ENCODE peak calls at places on chromosomes 11 and 22, in nine cellular contexts. One of them, this sample, is unnamed.

GRCh38 chr11:73478737-73479347 is 102.6 kb downstream of the RELT start:
- DNase-seq in AG09309: no peak
- DNase-seq in AG10803: peak; percentile 37
- DNase-seq in retinal pigment epithelial cell: peak; percentile 4
- DNase-seq in pancreas: no peak
- DNase-seq in fibroblast of lung: peak; percentile 59
- DNase-seq in stomach: no peak
- DNase-seq in HCT116: peak; percentile 26
- DNase-seq in colonic mucosa: no peak
- DNase-seq in this sample: no peak

GRCh38 chr11:119432484-119433368 is 9.8 kb upstream of the THY1 start:
- DNase-seq in retinal pigment epithelial cell: no peak
- DNase-seq in fibroblast of lung: peak; percentile 91
- DNase-seq in pancreas: no peak
- DNase-seq in colonic mucosa: no peak
- DNase-seq in HCT116: no peak
- DNase-seq in stomach: no peak
- DNase-seq in AG09309: peak; percentile 70
- DNase-seq in AG10803: peak; percentile 94
- DNase-seq in this sample: no peak

GRCh38 chr11:77198440-77198849 is 70.4 kb downstream of the MYO7A start:
- DNase-seq in AG09309: no peak
- DNase-seq in AG10803: no peak
- DNase-seq in pancreas: no peak
- DNase-seq in stomach: no peak
- DNase-seq in fibroblast of lung: no peak
- DNase-seq in HCT116: peak; percentile 48
- DNase-seq in retinal pigment epithelial cell: no peak
- DNase-seq in colonic mucosa: no peak
- DNase-seq in this sample: no peak

GRCh38 chr22:36787594-36787993 is 11.7 kb upstream of the IFT27 start:
- DNase-seq in AG10803: no peak
- DNase-seq in AG09309: no peak
- DNase-seq in HCT116: no peak
- DNase-seq in colonic mucosa: no peak
- DNase-seq in fibroblast of lung: no peak
- DNase-seq in stomach: no peak
- DNase-seq in retinal pigment epithelial cell: no peak
- DNase-seq in pancreas: no peak
- DNase-seq in this sample: no peak

GRCh38 chr11:82732734-82733443 is 775 bp downstream of the FAM181B start:
- DNase-seq in AG09309: no peak
- DNase-seq in pancreas: peak; percentile 42
- DNase-seq in stomach: no peak
- DNase-seq in retinal pigment epithelial cell: no peak
- DNase-seq in colonic mucosa: no peak
- DNase-seq in fibroblast of lung: no peak
- DNase-seq in HCT116: no peak
- DNase-seq in AG10803: no peak
- DNase-seq in this sample: no peak

GRCh38 chr11:86948733-86949132 is 6.5 kb downstream of the FZD4 start:
- DNase-seq in AG10803: no peak
- DNase-seq in pancreas: no peak
- DNase-seq in AG09309: no peak
- DNase-seq in retinal pigment epithelial cell: no peak
- DNase-seq in HCT116: no peak
- DNase-seq in stomach: no peak
- DNase-seq in colonic mucosa: no peak
- DNase-seq in fibroblast of lung: no peak
- DNase-seq in this sample: no peak

GRCh38 chr11:133570376-133570775 is 38.1 kb upstream of the OPCML start:
- DNase-seq in colonic mucosa: no peak
- DNase-seq in HCT116: no peak
- DNase-seq in fibroblast of lung: no peak
- DNase-seq in pancreas: no peak
- DNase-seq in stomach: no peak
- DNase-seq in AG09309: no peak
- DNase-seq in retinal pigment epithelial cell: no peak
- DNase-seq in AG10803: no peak
- DNase-seq in this sample: no peak

GRCh38 chr11:1050581-1051355 is 14.2 kb upstream of the MUC6 start:
- DNase-seq in AG10803: peak; percentile 41
- DNase-seq in pancreas: peak; percentile 92
- DNase-seq in stomach: peak; percentile 87
- DNase-seq in AG09309: no peak
- DNase-seq in fibroblast of lung: peak; percentile 48
- DNase-seq in HCT116: peak; percentile 48
- DNase-seq in retinal pigment epithelial cell: no peak
- DNase-seq in colonic mucosa: peak; percentile 85
- DNase-seq in this sample: peak; percentile 57

GRCh38 chr11:113690619-113691569 is 15.2 kb downstream of the TMPRSS5 start:
- DNase-seq in fibroblast of lung: peak; percentile 44
- DNase-seq in colonic mucosa: peak; percentile 73
- DNase-seq in stomach: peak; percentile 75
- DNase-seq in retinal pigment epithelial cell: peak; percentile 77
- DNase-seq in AG09309: peak; percentile 20
- DNase-seq in pancreas: no peak
- DNase-seq in HCT116: peak; percentile 76
- DNase-seq in AG10803: peak; percentile 62
- DNase-seq in this sample: no peak

GRCh38 chr11:16356057-16356750 is at the start of gene SOX6:
- DNase-seq in stomach: no peak
- DNase-seq in AG10803: peak; percentile 6
- DNase-seq in HCT116: no peak
- DNase-seq in fibroblast of lung: peak; percentile 18
- DNase-seq in AG09309: no peak
- DNase-seq in retinal pigment epithelial cell: peak; percentile 25
- DNase-seq in colonic mucosa: no peak
- DNase-seq in pancreas: peak; percentile 16
- DNase-seq in this sample: no peak

GRCh38 chr22:20652582-20652981 is 121.3 kb upstream of the SERPIND1 start:
- DNase-seq in AG09309: no peak
- DNase-seq in retinal pigment epithelial cell: no peak
- DNase-seq in HCT116: no peak
- DNase-seq in fibroblast of lung: no peak
- DNase-seq in stomach: no peak
- DNase-seq in pancreas: no peak
- DNase-seq in AG10803: no peak
- DNase-seq in colonic mucosa: no peak
- DNase-seq in this sample: no peak

GRCh38 chr11:46719048-46719542 is at the start of gene F2:
- DNase-seq in AG10803: no peak
- DNase-seq in colonic mucosa: no peak
- DNase-seq in stomach: no peak
- DNase-seq in AG09309: no peak
- DNase-seq in pancreas: no peak
- DNase-seq in retinal pigment epithelial cell: no peak
- DNase-seq in fibroblast of lung: no peak
- DNase-seq in HCT116: no peak
- DNase-seq in this sample: no peak

GRCh38 chr11:126501641-126502040 is 146.2 kb downstream of the ST3GAL4 start:
- DNase-seq in pancreas: no peak
- DNase-seq in fibroblast of lung: no peak
- DNase-seq in AG09309: no peak
- DNase-seq in AG10803: no peak
- DNase-seq in stomach: no peak
- DNase-seq in colonic mucosa: no peak
- DNase-seq in retinal pigment epithelial cell: no peak
- DNase-seq in HCT116: no peak
- DNase-seq in this sample: no peak

GRCh38 chr11:8022876-8023275 is 35.7 kb downstream of the EIF3F start:
- DNase-seq in stomach: no peak
- DNase-seq in AG09309: no peak
- DNase-seq in AG10803: peak; percentile 33
- DNase-seq in fibroblast of lung: peak; percentile 65
- DNase-seq in colonic mucosa: no peak
- DNase-seq in pancreas: no peak
- DNase-seq in retinal pigment epithelial cell: no peak
- DNase-seq in HCT116: no peak
- DNase-seq in this sample: no peak

GRCh38 chr22:42711895-42712837 is 8.5 kb downstream of the A4GALT start:
- DNase-seq in pancreas: no peak
- DNase-seq in colonic mucosa: no peak
- DNase-seq in HCT116: no peak
- DNase-seq in AG10803: no peak
- DNase-seq in fibroblast of lung: no peak
- DNase-seq in AG09309: no peak
- DNase-seq in stomach: peak; percentile 60
- DNase-seq in retinal pigment epithelial cell: no peak
- DNase-seq in this sample: no peak

GRCh38 chr11:46369458-46370152 is 11.9 kb upstream of the MDK start:
- DNase-seq in pancreas: no peak
- DNase-seq in stomach: peak; percentile 67
- DNase-seq in AG10803: peak; percentile 68
- DNase-seq in AG09309: no peak
- DNase-seq in retinal pigment epithelial cell: no peak
- DNase-seq in HCT116: peak; percentile 48
- DNase-seq in colonic mucosa: peak; percentile 52
- DNase-seq in fibroblast of lung: peak; percentile 69
- DNase-seq in this sample: no peak

GRCh38 chr22:24983151-24983550 is 30.6 kb downstream of the KIAA1671 start:
- DNase-seq in AG09309: no peak
- DNase-seq in retinal pigment epithelial cell: no peak
- DNase-seq in colonic mucosa: no peak
- DNase-seq in HCT116: no peak
- DNase-seq in AG10803: no peak
- DNase-seq in stomach: no peak
- DNase-seq in fibroblast of lung: no peak
- DNase-seq in pancreas: no peak
- DNase-seq in this sample: no peak

GRCh38 chr22:36467946-36468345 is 13.5 kb downstream of the TXN2 start:
- DNase-seq in colonic mucosa: no peak
- DNase-seq in stomach: no peak
- DNase-seq in pancreas: no peak
- DNase-seq in fibroblast of lung: peak; percentile 97
- DNase-seq in AG10803: peak; percentile 93
- DNase-seq in HCT116: peak; percentile 58
- DNase-seq in AG09309: no peak
- DNase-seq in retinal pigment epithelial cell: no peak
- DNase-seq in this sample: no peak

GRCh38 chr22:23383491-23384450 is 196.3 kb downstream of the IGLL1 start:
- DNase-seq in colonic mucosa: no peak
- DNase-seq in stomach: peak; percentile 65
- DNase-seq in HCT116: no peak
- DNase-seq in AG10803: no peak
- DNase-seq in AG09309: no peak
- DNase-seq in pancreas: no peak
- DNase-seq in retinal pigment epithelial cell: peak; percentile 77
- DNase-seq in fibroblast of lung: no peak
- DNase-seq in this sample: no peak

GRCh38 chr11:81895258-81895657 is 838.4 kb downstream of the FAM181B start:
- DNase-seq in fibroblast of lung: no peak
- DNase-seq in AG10803: no peak
- DNase-seq in stomach: no peak
- DNase-seq in AG09309: no peak
- DNase-seq in pancreas: no peak
- DNase-seq in colonic mucosa: no peak
- DNase-seq in retinal pigment epithelial cell: no peak
- DNase-seq in HCT116: no peak
- DNase-seq in this sample: no peak

GRCh38 chr22:33438273-33438672 is 380.1 kb upstream of the SYN3 start:
- DNase-seq in AG10803: peak; percentile 77
- DNase-seq in colonic mucosa: no peak
- DNase-seq in HCT116: no peak
- DNase-seq in stomach: no peak
- DNase-seq in retinal pigment epithelial cell: no peak
- DNase-seq in fibroblast of lung: peak; percentile 62
- DNase-seq in AG09309: peak; percentile 74
- DNase-seq in pancreas: no peak
- DNase-seq in this sample: no peak

DNA sequence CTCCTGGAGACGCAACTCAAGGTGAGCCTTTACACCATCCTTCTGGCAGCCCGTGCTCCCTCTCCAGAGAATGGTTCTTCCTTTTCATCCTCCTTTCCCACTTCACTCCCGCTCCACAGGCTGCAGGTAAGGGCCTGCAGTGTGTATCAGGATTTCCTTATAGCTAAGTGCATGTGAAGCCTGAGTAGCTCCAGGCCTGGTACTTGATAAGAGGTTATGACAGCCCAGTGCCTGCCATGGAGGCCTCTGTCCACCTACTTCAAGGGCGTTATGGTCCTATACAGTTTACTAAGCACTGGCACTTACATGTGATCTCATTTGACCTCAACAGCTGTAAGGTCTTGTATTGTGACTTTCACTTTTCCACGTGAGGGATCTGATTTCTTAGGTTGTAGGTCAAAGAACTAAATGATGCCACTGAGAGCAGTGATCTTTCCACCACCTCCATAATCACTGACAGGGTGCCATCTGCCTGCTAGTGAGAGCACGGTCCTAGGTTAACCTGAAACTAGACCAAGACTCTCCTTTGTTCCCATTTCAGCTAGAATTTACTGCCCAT is 18.1 kb downstream of the SSH3 start:
- DNase-seq in fibroblast of lung: no peak
- DNase-seq in AG10803: no peak
- DNase-seq in HCT116: no peak
- DNase-seq in retinal pigment epithelial cell: no peak
- DNase-seq in stomach: no peak
- DNase-seq in pancreas: no peak
- DNase-seq in AG09309: no peak
- DNase-seq in colonic mucosa: no peak
- DNase-seq in this sample: no peak
- TF ChIP-seq CTCF in fibroblast of lung: no peak
- TF ChIP-seq CTCF in AG10803: no peak
- TF ChIP-seq CTCF in HCT116: no peak
- TF ChIP-seq CTCF in retinal pigment epithelial cell: no peak
- TF ChIP-seq CTCF in stomach: no peak
- TF ChIP-seq CTCF in pancreas: no peak
- TF ChIP-seq CTCF in AG09309: no peak
- TF ChIP-seq CTCF in colonic mucosa: no peak
- TF ChIP-seq CTCF in this sample: no peak

GRCh38 chr11:30106782-30107181 is 90.0 kb upstream of the KCNA4 start:
- DNase-seq in fibroblast of lung: no peak
- DNase-seq in AG10803: no peak
- DNase-seq in pancreas: no peak
- DNase-seq in HCT116: no peak
- DNase-seq in retinal pigment epithelial cell: no peak
- DNase-seq in AG09309: no peak
- DNase-seq in stomach: no peak
- DNase-seq in colonic mucosa: no peak
- DNase-seq in this sample: no peak
- H3K4me3 ChIP-seq in fibroblast of lung: no peak overlapping the region
- H3K4me3 ChIP-seq in AG10803: no peak overlapping the region
- H3K4me3 ChIP-seq in pancreas: no peak overlapping the region
- H3K4me3 ChIP-seq in HCT116: no peak overlapping the region
- H3K4me3 ChIP-seq in retinal pigment epithelial cell: no peak overlapping the region
- H3K4me3 ChIP-seq in AG09309: no peak overlapping the region
- H3K4me3 ChIP-seq in stomach: no peak overlapping the region
- H3K4me3 ChIP-seq in colonic mucosa: no peak overlapping the region
- H3K4me3 ChIP-seq in this sample: no peak overlapping the region

GRCh38 chr11:65574963-65575567 is 788 bp upstream of the EHBP1L1 start:
- DNase-seq in fibroblast of lung: peak; percentile 24
- DNase-seq in stomach: peak; percentile 73
- DNase-seq in AG10803: no peak
- DNase-seq in pancreas: peak; percentile 63
- DNase-seq in colonic mucosa: peak; percentile 73
- DNase-seq in retinal pigment epithelial cell: no peak
- DNase-seq in AG09309: no peak
- DNase-seq in HCT116: no peak
- DNase-seq in this sample: peak; percentile 74
- TF ChIP-seq CTCF in fibroblast of lung: no peak
- TF ChIP-seq CTCF in stomach: no peak
- TF ChIP-seq CTCF in AG10803: no peak
- TF ChIP-seq CTCF in pancreas: no peak
- TF ChIP-seq CTCF in colonic mucosa: no peak
- TF ChIP-seq CTCF in retinal pigment epithelial cell: no peak
- TF ChIP-seq CTCF in AG09309: no peak
- TF ChIP-seq CTCF in HCT116: no peak
- TF ChIP-seq CTCF in this sample: no peak

GRCh38 chr11:11780843-11781242 is 60.9 kb upstream of the USP47 start:
- DNase-seq in colonic mucosa: no peak
- DNase-seq in stomach: no peak
- DNase-seq in fibroblast of lung: no peak
- DNase-seq in AG09309: no peak
- DNase-seq in pancreas: no peak
- DNase-seq in AG10803: no peak
- DNase-seq in HCT116: no peak
- DNase-seq in retinal pigment epithelial cell: no peak
- DNase-seq in this sample: peak; percentile 39
- H3K4me3 ChIP-seq in colonic mucosa: no peak overlapping the region
- H3K4me3 ChIP-seq in stomach: no peak overlapping the region
- H3K4me3 ChIP-seq in fibroblast of lung: no peak overlapping the region
- H3K4me3 ChIP-seq in AG09309: no peak overlapping the region
- H3K4me3 ChIP-seq in pancreas: no peak overlapping the region
- H3K4me3 ChIP-seq in AG10803: no peak overlapping the region
- H3K4me3 ChIP-seq in HCT116: no peak overlapping the region
- H3K4me3 ChIP-seq in retinal pigment epithelial cell: no peak overlapping the region
- H3K4me3 ChIP-seq in this sample: no peak overlapping the region